ENCODE peak calls at places on chromosomes 12 and 14, in six cellular contexts. W is head of caudate nucleus; H is psoas muscle; M is naive thymus-derived CD8-positive, alpha-beta T cell; Y is GM04504; B is stimulated activated CD4-positive, alpha-beta T cell treated with anti-CD3 and anti-CD28 coated beads, Interleukin-2, amount 100 ng/mL, for 48 hours. N is an unnamed sample.
A peak's percentile ranks its signal among the peaks of the same experiment; 100 is the strongest.

GRCh38 chr14:95434161-95434560 is 82.3 kb downstream of the SYNE3 start:
- DNase-seq in W (no peak), H (no peak), M (no peak), Y (no peak), B (no peak), N (no peak)

GRCh38 chr12:66823857-66824570 is 145.1 kb upstream of the GRIP1 start:
- DNase-seq in W (no peak), H (no peak), M (no peak), Y (no peak), B (no peak), N (no peak)

GRCh38 chr12:131130311-131130911 is 176.7 kb downstream of the ADGRD1 start:
- DNase-seq in W (peak; percentile 7), H (no peak), M (no peak), Y (no peak), B (no peak), N (no peak)

GRCh38 chr12:85835810-85836715 is at the start of gene RASSF9:
- DNase-seq in W (peak; percentile 22), H (peak; percentile 84), M (no peak), Y (peak; percentile 67), B (no peak), N (peak; percentile 87)

GRCh38 chr14:90368946-90369721 is 27.7 kb upstream of the CALM1 start:
- DNase-seq in W (peak; percentile 38), H (no peak), M (no peak), Y (no peak), B (no peak), N (no peak)

GRCh38 chr14:28766505-28767238 is at the start of gene FOXG1:
- DNase-seq in W (peak; percentile 81), H (no peak), M (no peak), Y (no peak), B (no peak), N (peak; percentile 68)

GRCh38 chr12:122861586-122861970 is 26.3 kb downstream of the HIP1R start:
- DNase-seq in W (no peak), H (no peak), M (no peak), Y (no peak), B (no peak), N (no peak)

GRCh38 chr12:94545937-94546771 is 86.5 kb upstream of the CEP83 start:
- DNase-seq in W (peak; percentile 70), H (no peak), M (no peak), Y (peak; percentile 17), B (no peak), N (no peak)

GRCh38 chr12:119115296-119115905 is 63.3 kb upstream of the HSPB8 start:
- DNase-seq in W (peak; percentile 48), H (no peak), M (no peak), Y (peak; percentile 7), B (peak; percentile 26), N (no peak)

GRCh38 chr14:56474419-56475022 is 105.1 kb upstream of the TMEM260 start:
- DNase-seq in W (no peak), H (no peak), M (no peak), Y (peak; percentile 10), B (peak; percentile 9), N (no peak)

GRCh38 chr12:102595315-102595714 is 115.0 kb upstream of the IGF1 start:
- DNase-seq in W (no peak), H (no peak), M (no peak), Y (no peak), B (no peak), N (no peak)

N was measured in skeletal muscle cell.